ENCODE peak calls at places on chromosome 22, in five cellular contexts. S, V, A, U and R are unnamed samples.

GRCh38 chr22:29704528-29705285 is 15.1 kb upstream of the CABP7 start:
- DNase-seq in S (peak), V (no peak), A (no peak), U (no peak), R (no peak)

GRCh38 chr22:27183474-27183873 is 526.1 kb downstream of the MIAT start:
- DNase-seq in S (no peak), V (no peak), A (no peak), U (no peak), R (no peak)

GRCh38 chr22:41563051-41563711 is 2.4 kb downstream of the CSDC2 start:
- DNase-seq in S (peak), V (no peak), A (peak), U (no peak), R (no peak)

GRCh38 chr22:29481265-29482000 is 1.4 kb downstream of the NEFH start:
- DNase-seq in S (peak), V (no peak), A (no peak), U (no peak), R (no peak)

GRCh38 chr22:28023036-28023435 is 104.0 kb upstream of the PITPNB start:
- DNase-seq in S (no peak), V (no peak), A (no peak), U (no peak), R (no peak)

GRCh38 chr22:37515902-37516301 is 3.3 kb downstream of the CARD10 start:
- DNase-seq in S (no peak), V (no peak), A (no peak), U (no peak), R (no peak)

GRCh38 chr22:26949193-26949592 is 291.8 kb downstream of the MIAT start:
- DNase-seq in S (peak), V (no peak), A (peak), U (no peak), R (peak)

GRCh38 chr22:29030618-29031235 is 30.9 kb downstream of the C22orf31 start:
- DNase-seq in S (peak), V (no peak), A (peak), U (peak), R (peak)

GRCh38 chr22:17569971-17570511 is 6.7 kb downstream of the SLC25A18 start:
- DNase-seq in S (peak), V (no peak), A (no peak), U (no peak), R (no peak)

GRCh38 chr22:17235149-17235655 is 16.0 kb upstream of the ADA2 start:
- DNase-seq in S (no peak), V (no peak), A (no peak), U (no peak), R (no peak)

GRCh38 chr22:24516301-24516737 is 21.2 kb downstream of the UPB1 start:
- DNase-seq in S (peak), V (peak), A (peak), U (peak), R (no peak)

GRCh38 chr22:23384451-23384850 is 195.6 kb downstream of the IGLL1 start:
- DNase-seq in S (no peak), V (no peak), A (no peak), U (no peak), R (no peak)

GRCh38 chr22:41048791-41049717 is 43.3 kb upstream of the EP300 start:
- DNase-seq in S (peak), V (no peak), A (peak), U (peak), R (no peak)

GRCh38 chr22:40758390-40758789 is 60.8 kb downstream of the SLC25A17 start:
- DNase-seq in S (no peak), V (no peak), A (no peak), U (no peak), R (no peak)

GRCh38 chr22:19888131-19888746 is 33.6 kb upstream of the GNB1L start:
- DNase-seq in S (no peak), V (no peak), A (no peak), U (peak), R (no peak)

GRCh38 chr22:36660931-36661330 is 42.6 kb downstream of the CACNG2 start:
- DNase-seq in S (no peak), V (no peak), A (no peak), U (no peak), R (no peak)

GRCh38 chr22:28395920-28396447 is 283.7 kb downstream of the TTC28 start:
- DNase-seq in S (peak), V (no peak), A (no peak), U (no peak), R (peak)

GRCh38 chr22:31764785-31765184 is 11.0 kb downstream of the DEPDC5 start:
- DNase-seq in S (peak), V (no peak), A (no peak), U (no peak), R (no peak)

GRCh38 chr22:40592352-40593113 is 44.0 kb downstream of the MRTFA start:
- DNase-seq in S (no peak), V (no peak), A (no peak), U (no peak), R (no peak)

GRCh38 chr22:42347281-42347824 is 76.9 kb upstream of the TCF20 start:
- DNase-seq in S (no peak), V (no peak), A (no peak), U (no peak), R (peak)

GRCh38 chr22:31496735-31497146 is 405 bp downstream of the SFI1 start:
- DNase-seq in S (peak), V (no peak), A (no peak), U (peak), R (peak)

GRCh38 chr22:49433717-49434611 is 393.7 kb downstream of the BRD1 start:
- DNase-seq in S (no peak), V (no peak), A (peak), U (no peak), R (no peak)
- TF ChIP-seq CTCF in S (no peak), V (no peak), A (peak), U (no peak), R (no peak)

GRCh38 chr22:46036558-46037408 is 59.8 kb upstream of the WNT7B start:
- DNase-seq in S (no peak), V (no peak), A (peak), U (no peak), R (peak)
- TF ChIP-seq CTCF in S (peak), V (peak), A (peak), U (no peak), R (peak)

GRCh38 chr22:25940479-25940878 is 198.5 kb downstream of the MYO18B start:
- DNase-seq in S (no peak), V (no peak), A (no peak), U (no peak), R (no peak)

GRCh38 chr22:25941365-25941960 is 199.5 kb downstream of the MYO18B start:
- DNase-seq in S (no peak), V (no peak), A (no peak), U (no peak), R (no peak)

GRCh38 chr22:25942989-25943411 is 201.0 kb downstream of the MYO18B start:
- DNase-seq in S (no peak), V (no peak), A (no peak), U (peak), R (no peak)

GRCh38 chr22:25942126-25942988 is 200.4 kb downstream of the MYO18B start:
- DNase-seq in S (no peak), V (no peak), A (no peak), U (no peak), R (no peak)

GRCh38 chr22:25939384-25939783 is 197.4 kb downstream of the MYO18B start:
- DNase-seq in S (no peak), V (no peak), A (no peak), U (no peak), R (no peak)
- TF ChIP-seq CTCF in S (no peak), V (no peak), A (no peak), U (no peak), R (no peak)

GRCh38 chr22:39291501-39291900 is 27.9 kb downstream of the RPL3 start:
- DNase-seq in S (no peak), V (no peak), A (no peak), U (no peak), R (no peak)
- TF ChIP-seq CTCF in S (no peak), V (peak), A (no peak), U (no peak), R (no peak)

DNA sequence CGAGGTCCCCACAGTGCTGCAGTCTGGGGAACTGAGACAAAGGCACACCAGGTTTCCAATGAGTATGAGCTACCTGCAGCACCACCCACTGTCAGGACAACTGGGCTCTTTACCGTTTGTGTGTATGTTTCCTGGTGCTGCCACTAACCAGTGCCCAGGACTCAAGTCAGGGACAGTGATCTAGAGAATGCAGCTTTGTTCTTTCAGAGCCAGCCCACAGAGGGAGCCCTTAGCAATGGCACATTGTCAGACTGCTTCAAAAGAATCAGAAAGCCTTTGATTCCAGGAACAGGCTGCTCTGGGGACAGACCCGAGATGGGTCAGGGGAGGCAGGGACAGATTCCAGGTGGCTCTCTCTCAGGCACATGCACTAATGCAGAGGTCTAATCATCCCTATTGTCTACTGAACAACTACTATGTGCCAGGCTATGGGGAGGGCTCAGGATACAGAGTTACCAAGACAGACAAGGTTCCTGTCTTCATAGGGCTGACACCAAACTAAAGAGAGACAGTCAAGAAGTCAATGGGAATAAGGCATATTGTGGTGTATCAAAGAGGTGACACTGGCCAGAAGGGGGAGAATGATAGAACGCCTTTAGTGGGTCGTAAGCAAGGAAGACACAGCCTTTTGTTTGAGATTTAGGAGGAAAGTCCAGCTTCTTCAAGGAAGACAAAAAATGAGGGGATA is 103.7 kb downstream of the VPREB1 start:
- DNase-seq in S (no peak), V (no peak), A (no peak), U (no peak), R (no peak)
- TF ChIP-seq CTCF in S (peak), V (peak), A (no peak), U (no peak), R (no peak)

GRCh38 chr22:46001046-46001425 is 24.1 kb upstream of the WNT7B start:
- DNase-seq in S (no peak), V (no peak), A (no peak), U (peak), R (peak)
- TF ChIP-seq CTCF in S (peak), V (no peak), A (no peak), U (no peak), R (no peak)

DNA sequence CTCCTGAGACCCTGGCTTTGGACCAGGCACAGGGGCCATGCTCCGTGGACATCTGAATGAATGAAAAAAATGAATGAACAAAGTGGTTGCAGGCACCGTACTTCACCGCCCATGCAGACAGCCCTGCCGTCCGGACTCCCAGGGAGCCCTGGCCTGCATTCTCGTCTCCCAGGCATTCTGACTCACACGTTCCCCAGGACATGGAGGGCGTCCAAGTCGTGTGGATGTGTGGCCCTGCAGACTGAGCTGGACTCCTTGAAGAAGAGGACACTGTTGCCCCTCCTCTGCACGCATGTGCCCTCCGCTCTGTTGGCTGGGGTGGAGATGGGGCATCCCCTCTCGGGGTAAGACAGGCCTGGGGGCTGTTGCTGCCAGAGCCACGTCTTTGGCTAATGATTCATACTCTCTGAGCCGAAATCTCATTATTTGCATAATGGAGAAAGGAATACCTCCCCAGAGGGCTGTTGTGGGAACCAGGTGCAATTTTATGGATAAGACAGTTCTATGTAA is 49.7 kb downstream of the RTL6 start:
- DNase-seq in S (peak), V (no peak), A (peak), U (peak), R (no peak)
- TF ChIP-seq CTCF in S (no peak), V (no peak), A (no peak), U (no peak), R (no peak)

GRCh38 chr22:47448231-47449035 is 686.0 kb downstream of the TBC1D22A start:
- DNase-seq in S (no peak), V (peak), A (no peak), U (no peak), R (no peak)

GRCh38 chr22:47453049-47453448 is 690.6 kb downstream of the TBC1D22A start:
- DNase-seq in S (no peak), V (peak), A (no peak), U (no peak), R (no peak)

GRCh38 chr22:47450876-47451475 is 688.5 kb downstream of the TBC1D22A start:
- DNase-seq in S (no peak), V (no peak), A (no peak), U (no peak), R (no peak)

GRCh38 chr22:47449508-47450270 is 687.2 kb downstream of the TBC1D22A start:
- DNase-seq in S (no peak), V (peak), A (no peak), U (no peak), R (no peak)

DNA sequence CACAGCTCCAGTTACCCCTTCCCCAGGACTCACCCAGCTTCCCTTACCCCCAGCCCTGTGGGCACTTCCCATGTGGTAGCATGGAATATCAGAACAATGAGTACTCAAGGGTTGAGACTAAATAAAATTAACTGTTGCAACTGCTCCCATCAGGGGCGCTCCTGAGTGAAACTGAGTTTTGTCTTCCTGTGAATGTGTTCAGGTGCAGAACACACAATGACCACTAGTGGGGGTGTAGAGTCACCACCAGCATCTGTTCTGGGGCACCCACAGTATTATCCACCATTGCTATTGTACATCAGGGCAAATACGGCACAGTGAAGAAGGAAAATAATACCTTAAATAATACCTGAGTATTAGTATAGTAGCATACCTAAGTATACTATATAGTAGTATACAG is 689.7 kb downstream of the TBC1D22A start:
- DNase-seq in S (no peak), V (no peak), A (no peak), U (no peak), R (peak)
- TF ChIP-seq CTCF in S (peak), V (peak), A (peak), U (peak), R (peak)

DNA sequence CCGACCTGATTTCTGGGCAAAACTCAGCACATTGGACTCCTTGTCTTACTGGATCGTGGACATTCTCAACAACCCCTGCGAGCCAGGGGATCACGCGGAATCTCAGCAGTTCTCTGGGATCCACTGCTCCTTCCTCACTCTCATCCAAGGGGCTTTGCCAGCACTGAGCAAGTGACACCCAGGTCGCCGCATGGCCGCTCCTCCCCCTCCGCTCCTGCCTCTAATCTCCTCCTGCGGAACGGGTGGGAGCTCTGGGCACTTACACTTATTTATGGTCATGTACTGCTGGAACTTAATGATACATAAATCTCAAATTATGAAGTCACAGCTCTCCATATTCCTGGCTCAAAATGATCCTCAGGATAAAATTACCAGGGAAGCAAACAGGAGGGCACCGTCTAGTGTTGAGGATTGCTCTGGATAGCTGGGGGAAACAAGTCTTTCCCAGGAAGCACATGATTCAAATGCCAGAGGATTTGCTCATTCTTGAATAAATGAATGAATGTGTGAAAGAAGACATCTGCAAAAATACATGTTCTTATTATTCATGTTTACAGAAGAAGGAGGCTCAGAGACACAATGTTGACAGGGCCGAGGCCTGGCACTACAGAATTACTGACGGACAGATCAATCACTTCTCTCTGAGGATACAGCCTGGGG is 1077.3 kb downstream of the TBC1D22A start:
- DNase-seq in S (no peak), V (no peak), A (no peak), U (no peak), R (no peak)
- TF ChIP-seq CTCF in S (no peak), V (no peak), A (no peak), U (no peak), R (no peak)

DNA sequence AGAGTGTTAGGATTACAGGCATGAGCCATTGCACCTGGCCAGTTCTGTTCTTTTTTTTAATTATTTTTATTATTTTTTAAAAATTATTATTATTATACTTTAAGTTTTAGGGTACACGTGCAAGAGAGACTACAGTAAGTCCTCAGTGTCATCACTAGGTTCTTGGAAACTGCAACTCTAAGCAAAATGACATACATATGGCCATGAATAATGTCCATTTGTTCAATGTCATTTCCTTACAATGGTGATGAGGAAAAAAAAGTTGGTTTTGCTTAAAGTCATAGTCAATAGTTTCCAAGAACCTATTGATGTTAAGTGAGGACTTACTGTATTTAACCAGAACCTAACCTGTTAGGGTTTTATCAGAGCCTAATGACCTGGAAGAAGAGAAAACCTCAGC is 29.4 kb upstream of the TOP3B start:
- DNase-seq in S (no peak), V (no peak), A (no peak), U (no peak), R (no peak)
- TF ChIP-seq CTCF in S (no peak), V (no peak), A (no peak), U (no peak), R (no peak)